ENCODE peak calls at places on chromosomes 5 and 9, in eight cellular contexts. E is ELR, X is left ventricle myocardium inferior, M is AG04449, Y is OCI-LY7, S is AG09319, N is HEK293T, J is SHP77. A is an unnamed sample.

GRCh38 chr9:135000647-135001245 is 83.0 kb upstream of the FCN1 start:
- DNase-seq in Y (peak), N (no peak), S (no peak), X (no peak), J (no peak), M (no peak), E (peak), A (no peak)

GRCh38 chr9:98808411-98808815 is 943 bp downstream of the GALNT12 start:
- DNase-seq in J (no peak), X (no peak), M (no peak), E (no peak), N (no peak), S (no peak), Y (no peak), A (no peak)

GRCh38 chr9:80157561-80157983 is 585.8 kb downstream of the TLE4 start:
- DNase-seq in E (no peak), J (no peak), S (peak), Y (no peak), X (no peak), M (no peak), N (no peak), A (peak)

GRCh38 chr9:133950206-133950915 is 41.8 kb downstream of the VAV2 start:
- DNase-seq in Y (no peak), S (no peak), X (peak), E (no peak), M (no peak), J (peak), N (no peak), A (no peak)

GRCh38 chr5:52582313-52582712 is 205.4 kb upstream of the ITGA1 start:
- DNase-seq in E (peak), M (no peak), J (no peak), S (no peak), X (no peak), Y (peak), N (no peak), A (no peak)

GRCh38 chr9:117744856-117745389 is 40.7 kb downstream of the TLR4 start:
- DNase-seq in S (no peak), J (no peak), N (no peak), Y (no peak), M (no peak), X (peak), E (no peak), A (no peak)

GRCh38 chr5:89313804-89314588 is 431.0 kb upstream of the MEF2C start:
- DNase-seq in E (peak), N (no peak), Y (peak), J (peak), X (no peak), M (peak), S (peak), A (peak)

GRCh38 chr5:8756498-8757084 is 789.3 kb downstream of the SEMA5A start:
- DNase-seq in X (no peak), S (no peak), E (peak), M (no peak), J (peak), N (no peak), Y (peak), A (peak)

GRCh38 chr5:73437126-73438047 is 11.2 kb downstream of the FOXD1 start:
- DNase-seq in X (no peak), S (no peak), M (no peak), J (peak), Y (no peak), E (peak), N (peak), A (no peak)

GRCh38 chr5:8842906-8843590 is 702.8 kb downstream of the SEMA5A start:
- DNase-seq in N (no peak), E (peak), X (no peak), Y (no peak), M (no peak), J (peak), S (peak), A (no peak)

GRCh38 chr9:32672478-32672877 is 37.0 kb upstream of the TAF1L start:
- DNase-seq in X (no peak), J (no peak), S (no peak), E (peak), M (peak), Y (no peak), N (no peak), A (peak)

GRCh38 chr5:9046756-9047481 is 499.0 kb downstream of the SEMA5A start:
- DNase-seq in S (peak), N (no peak), E (peak), M (peak), J (no peak), X (no peak), Y (no peak), A (peak)

GRCh38 chr5:37567566-37567965 is 188.4 kb downstream of the WDR70 start:
- DNase-seq in E (no peak), X (no peak), Y (no peak), M (no peak), J (no peak), S (no peak), N (no peak), A (no peak)

GRCh38 chr5:60812426-60812825 is 31.6 kb downstream of the ELOVL7 start:
- DNase-seq in J (no peak), E (no peak), X (no peak), Y (no peak), M (no peak), N (no peak), S (no peak), A (no peak)

GRCh38 chr9:131289301-131290038 is at the start of gene PLPP7:
- DNase-seq in M (no peak), J (peak), Y (no peak), N (peak), S (peak), E (peak), X (peak), A (peak)

GRCh38 chr5:37043693-37044092 is 167.1 kb downstream of the NIPBL start:
- DNase-seq in Y (peak), X (no peak), E (peak), M (no peak), S (no peak), N (peak), J (peak), A (no peak)

GRCh38 chr9:98148486-98148885 is 29.5 kb upstream of the TRIM14 start:
- DNase-seq in N (no peak), J (no peak), M (no peak), Y (no peak), E (no peak), S (no peak), X (no peak), A (no peak)

GRCh38 chr9:101093620-101094019 is 65.1 kb downstream of the PLPPR1 start:
- DNase-seq in M (no peak), X (no peak), E (peak), Y (no peak), S (no peak), J (no peak), N (no peak), A (no peak)

GRCh38 chr5:132199116-132199680 is 28.5 kb downstream of the P4HA2 start:
- DNase-seq in N (no peak), Y (no peak), M (no peak), J (no peak), S (no peak), X (no peak), E (no peak), A (no peak)

GRCh38 chr5:172766287-172767104 is 4.5 kb downstream of the DUSP1 start:
- DNase-seq in S (peak), X (peak), Y (no peak), E (peak), N (no peak), M (peak), J (peak), A (peak)

GRCh38 chr5:180084638-180085561 is 13.3 kb upstream of the RNF130 start:
- DNase-seq in S (no peak), X (no peak), J (peak), M (no peak), E (no peak), Y (no peak), N (no peak), A (no peak)

GRCh38 chr9:95641591-95641990 is 124.8 kb upstream of the PTCH1 start:
- DNase-seq in J (peak), N (no peak), E (no peak), X (no peak), Y (no peak), S (no peak), M (no peak), A (no peak)

GRCh38 chr5:850511-851006 is at the start of gene ZDHHC11:
- DNase-seq in J (no peak), M (no peak), N (no peak), X (peak), S (no peak), E (no peak), Y (no peak), A (no peak)

GRCh38 chr5:149452665-149453617 is 73.8 kb upstream of the IL17B start:
- DNase-seq in N (no peak), M (peak), E (peak), X (peak), J (no peak), Y (no peak), S (no peak), A (peak)

GRCh38 chr5:52560366-52560765 is 227.3 kb upstream of the ITGA1 start:
- DNase-seq in Y (peak), M (no peak), X (no peak), S (no peak), E (peak), J (no peak), N (peak), A (no peak)

GRCh38 chr5:20030125-20030524 is 42.1 kb upstream of the CDH18 start:
- DNase-seq in J (no peak), N (no peak), X (no peak), E (peak), Y (no peak), S (no peak), M (no peak), A (no peak)

GRCh38 chr5:175842947-175843793 is 28.2 kb upstream of the CPLX2 start:
- DNase-seq in J (peak), N (no peak), E (peak), Y (no peak), M (peak), X (no peak), S (peak), A (peak)

GRCh38 chr9:21804336-21804735 is 1.9 kb downstream of the MTAP start:
- DNase-seq in Y (no peak), X (no peak), N (no peak), S (no peak), J (no peak), E (no peak), M (no peak), A (no peak)

GRCh38 chr9:70954126-70954525 is 167.3 kb downstream of the TRPM3 start:
- DNase-seq in X (no peak), E (peak), M (peak), N (no peak), S (peak), J (no peak), Y (no peak), A (peak)

GRCh38 chr5:102856374-102856748 is 101.3 kb downstream of the PAM start:
- DNase-seq in M (peak), Y (no peak), E (peak), S (no peak), N (no peak), X (no peak), J (no peak), A (peak)

GRCh38 chr5:149632311-149633251 is 51.3 kb downstream of the ARHGEF37 start:
- DNase-seq in X (no peak), M (no peak), N (no peak), Y (no peak), E (peak), S (no peak), J (no peak), A (no peak)

GRCh38 chr9:134266418-134266817 is 59.8 kb upstream of the RXRA start:
- DNase-seq in N (no peak), S (no peak), Y (no peak), X (no peak), J (no peak), M (no peak), E (no peak), A (no peak)

GRCh38 chr9:123349691-123350480 is 6.1 kb upstream of the CRB2 start:
- DNase-seq in M (no peak), S (no peak), N (peak), X (no peak), J (peak), Y (peak), E (peak), A (no peak)

GRCh38 chr5:115415143-115415491 is 118.7 kb upstream of the CCDC112 start:
- DNase-seq in M (no peak), E (peak), J (peak), X (peak), S (no peak), Y (no peak), N (no peak), A (no peak)

GRCh38 chr5:42108468-42108867 is 183.4 kb downstream of the FBXO4 start:
- DNase-seq in N (no peak), J (peak), E (no peak), Y (no peak), X (no peak), S (no peak), M (no peak), A (no peak)

GRCh38 chr9:137195525-137196220 is 4.9 kb downstream of the TPRN start:
- DNase-seq in Y (no peak), J (peak), X (no peak), N (no peak), S (no peak), E (no peak), M (no peak), A (no peak)

GRCh38 chr5:103511554-103511885 is 51.1 kb downstream of the NUDT12 start:
- DNase-seq in Y (no peak), S (no peak), M (no peak), N (no peak), E (peak), X (no peak), J (no peak), A (no peak)

A was measured in AG09309.